ENCODE peak calls at places on chromosome 10, in six cellular contexts. P is A172; L is cardiac septum; Z is natural killer cell; D is stimulated activated CD8-positive, alpha-beta memory T cell treated with anti-CD3 and anti-CD28 coated beads, Interleukin-7, amount 100 ng/mL, for 1 hour; M is ELR. K is an unnamed sample.

GRCh38 chr10:127392351-127393235 is 156.5 kb upstream of the NPS start:
- DNase-seq in P (no peak), L (no peak), Z (no peak), D (no peak), M (no peak), K (no peak)

GRCh38 chr10:6297951-6298381 is 95.2 kb downstream of the PFKFB3 start:
- DNase-seq in P (no peak), L (no peak), Z (no peak), D (no peak), M (no peak), K (peak; percentile 26)

GRCh38 chr10:99374526-99374925 is 45.4 kb downstream of the CNNM1 start:
- DNase-seq in P (peak; percentile 75), L (no peak), Z (no peak), D (no peak), M (peak; percentile 40), K (no peak)

GRCh38 chr10:131726460-131726861 is 174.3 kb upstream of the PPP2R2D start:
- DNase-seq in P (no peak), L (peak; percentile 77), Z (no peak), D (no peak), M (no peak), K (peak; percentile 32)

GRCh38 chr10:91610919-91611318 is 22.0 kb downstream of the PPP1R3C start:
- DNase-seq in P (no peak), L (no peak), Z (no peak), D (no peak), M (no peak), K (no peak)

GRCh38 chr10:21452203-21452602 is 73.3 kb downstream of the SKIDA1 start:
- DNase-seq in P (no peak), L (no peak), Z (no peak), D (no peak), M (no peak), K (no peak)

GRCh38 chr10:119087271-119087897 is 6.8 kb upstream of the EIF3A start:
- DNase-seq in P (no peak), L (peak; percentile 51), Z (no peak), D (no peak), M (no peak), K (no peak)

GRCh38 chr10:64394744-64395143 is 873.5 kb downstream of the REEP3 start:
- DNase-seq in P (peak; percentile 79), L (no peak), Z (no peak), D (no peak), M (no peak), K (no peak)

GRCh38 chr10:33143160-33143728 is 185.2 kb upstream of the ITGB1 start:
- DNase-seq in P (peak; percentile 74), L (no peak), Z (no peak), D (no peak), M (peak; percentile 93), K (no peak)

GRCh38 chr10:69051303-69051702 is 36.6 kb upstream of the SRGN start:
- DNase-seq in P (peak; percentile 41), L (no peak), Z (no peak), D (no peak), M (peak; percentile 44), K (no peak)

GRCh38 chr10:59560990-59561389 is 148.7 kb downstream of the SLC16A9 start:
- DNase-seq in P (no peak), L (no peak), Z (no peak), D (no peak), M (no peak), K (no peak)

GRCh38 chr10:92886334-92886961 is 38.1 kb downstream of the EXOC6 start:
- DNase-seq in P (no peak), L (no peak), Z (no peak), D (no peak), M (peak; percentile 29), K (no peak)

GRCh38 chr10:5550621-5551530 is 26.1 kb downstream of the CALML3 start:
- DNase-seq in P (peak; percentile 76), L (peak; percentile 66), Z (no peak), D (no peak), M (peak; percentile 88), K (no peak)

GRCh38 chr10:5284311-5285057 is 80.3 kb upstream of the UCN3 start:
- DNase-seq in P (peak; percentile 81), L (no peak), Z (no peak), D (no peak), M (peak; percentile 86), K (no peak)

GRCh38 chr10:117936136-117936535 is 110.6 kb downstream of the RAB11FIP2 start:
- DNase-seq in P (no peak), L (no peak), Z (no peak), D (no peak), M (peak; percentile 17), K (no peak)

GRCh38 chr10:44464503-44464902 is 79.6 kb upstream of the CXCL12 start:
- DNase-seq in P (no peak), L (no peak), Z (no peak), D (no peak), M (no peak), K (no peak)

GRCh38 chr10:3719024-3719843 is 65.8 kb downstream of the KLF6 start:
- DNase-seq in P (no peak), L (no peak), Z (no peak), D (no peak), M (no peak), K (peak; percentile 39)

GRCh38 chr10:91787258-91787657 is 11.0 kb upstream of the TNKS2 start:
- DNase-seq in P (no peak), L (no peak), Z (no peak), D (no peak), M (no peak), K (no peak)

GRCh38 chr10:104680467-104681401 is 39.6 kb downstream of the SORCS3 start:
- DNase-seq in P (no peak), L (no peak), Z (no peak), D (no peak), M (peak; percentile 3), K (no peak)

GRCh38 chr10:44874176-44874575 is 37.0 kb upstream of the TMEM72 start:
- DNase-seq in P (no peak), L (no peak), Z (no peak), D (no peak), M (no peak), K (peak; percentile 34)

GRCh38 chr10:16788125-16788524 is 29.1 kb downstream of the RSU1 start:
- DNase-seq in P (no peak), L (no peak), Z (no peak), D (no peak), M (no peak), K (no peak)

GRCh38 chr10:132897516-132898381 is 44.6 kb downstream of the CFAP46 start:
- DNase-seq in P (no peak), L (no peak), Z (no peak), D (no peak), M (no peak), K (no peak)

GRCh38 chr10:8444630-8445029 is 390.1 kb downstream of the GATA3 start:
- DNase-seq in P (no peak), L (no peak), Z (peak; percentile 20), D (peak; percentile 12), M (no peak), K (no peak)

GRCh38 chr10:78700413-78700812 is 368.4 kb upstream of the ZMIZ1 start:
- DNase-seq in P (peak; percentile 31), L (no peak), Z (no peak), D (no peak), M (peak; percentile 53), K (no peak)

K was measured in prostate gland.